ENCODE peak calls at places on chromosomes 16 and 17, in six cellular contexts. U is WTC11, K is A549, B is IMR-90, D is GM12878, H is K562. A is an unnamed sample.

GRCh38 chr17:34306466-34306865 is 12.8 kb upstream of the CCL8 start:
- DNase-seq in U (peak; percentile 51), K (peak; percentile 38), B (peak; percentile 87), D (no peak), H (peak; percentile 12), A (peak; percentile 32)

GRCh38 chr17:50175035-50175788 is 9.4 kb downstream of the SGCA start:
- DNase-seq in U (no peak), K (no peak), B (peak; percentile 56), D (no peak), H (no peak), A (no peak)

GRCh38 chr16:22098538-22099255 is 6.4 kb downstream of the VWA3A start:
- DNase-seq in U (no peak), K (peak; percentile 66), B (peak; percentile 44), D (peak; percentile 17), H (peak; percentile 67), A (peak; percentile 71)

GRCh38 chr17:66300956-66301355 is 1.5 kb upstream of the PRKCA start:
- DNase-seq in U (no peak), K (no peak), B (no peak), D (no peak), H (no peak), A (no peak)

GRCh38 chr17:39002991-39003715 is 36.0 kb upstream of the FBXO47 start:
- DNase-seq in U (no peak), K (no peak), B (no peak), D (no peak), H (peak; percentile 87), A (no peak)

GRCh38 chr16:76970087-76970744 is 220.8 kb upstream of the MON1B start:
- DNase-seq in U (no peak), K (peak; percentile 83), B (no peak), D (no peak), H (no peak), A (no peak)

GRCh38 chr17:12288007-12288406 is 267.3 kb downstream of the MAP2K4 start:
- DNase-seq in U (no peak), K (no peak), B (peak; percentile 15), D (no peak), H (no peak), A (no peak)

GRCh38 chr17:78822552-78822951 is 18.1 kb downstream of the USP36 start:
- DNase-seq in U (no peak), K (no peak), B (peak; percentile 100), D (no peak), H (no peak), A (peak; percentile 69)

GRCh38 chr17:77481476-77482374 is 341.0 kb downstream of the SEC14L1 start:
- DNase-seq in U (no peak), K (no peak), B (no peak), D (no peak), H (no peak), A (no peak)

GRCh38 chr16:81478876-81479496 is 34.4 kb downstream of the CMIP start:
- DNase-seq in U (no peak), K (no peak), B (no peak), D (peak; percentile 80), H (no peak), A (no peak)

GRCh38 chr16:56776562-56776961 is 46.6 kb downstream of the NUP93 start:
- DNase-seq in U (no peak), K (no peak), B (no peak), D (no peak), H (peak; percentile 18), A (peak; percentile 12)

GRCh38 chr17:76721463-76721862 is 4.9 kb downstream of the JMJD6 start:
- DNase-seq in U (no peak), K (no peak), B (no peak), D (no peak), H (no peak), A (no peak)

DNA sequence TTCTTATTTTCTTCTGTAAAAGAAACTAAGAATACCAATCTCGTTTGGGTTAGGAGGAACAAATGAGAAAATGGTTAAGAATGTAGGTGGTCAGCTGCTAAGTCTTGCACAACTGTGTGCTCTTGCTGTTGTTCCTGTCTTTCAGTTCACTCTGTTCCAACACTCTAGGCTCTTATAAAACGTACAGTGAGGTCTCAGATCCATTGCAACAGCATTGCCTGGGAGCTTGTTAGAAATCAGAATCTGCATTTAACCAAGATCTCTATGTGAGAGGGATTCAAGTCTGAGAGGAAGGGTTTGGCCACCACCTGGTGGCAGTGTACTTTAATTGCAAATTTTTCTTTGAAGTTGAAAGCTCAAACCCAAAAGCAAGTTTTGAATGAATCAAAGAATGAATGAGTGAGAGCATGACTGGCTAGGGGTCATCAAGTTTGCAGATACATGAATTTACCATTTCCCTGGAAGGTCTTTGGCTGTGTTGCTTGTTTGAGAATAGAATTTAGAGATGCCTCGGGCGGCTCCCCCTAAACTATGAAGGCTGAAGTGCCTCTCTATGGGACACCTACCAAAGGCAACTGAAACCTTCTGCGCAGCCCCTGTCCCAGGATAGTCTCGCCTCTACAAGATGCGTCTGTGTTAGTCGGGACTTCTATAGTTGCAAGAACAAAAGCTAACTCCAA is 2.5 kb downstream of the ALOX15B start:
- DNase-seq in U (no peak), K (peak; percentile 81), B (peak; percentile 73), D (no peak), H (peak; percentile 60), A (peak; percentile 73)
- TF ChIP-seq USF2 in U (no peak), K (no peak), B (no peak), D (no peak), H (no peak), A (no peak)

GRCh38 chr16:887846-888245 is 82.9 kb downstream of the LMF1 start:
- DNase-seq in U (no peak), K (no peak), B (no peak), D (no peak), H (no peak), A (no peak)
- TF ChIP-seq USF2 in U (no peak), K (no peak), B (no peak), D (no peak), H (no peak), A (no peak)

DNA sequence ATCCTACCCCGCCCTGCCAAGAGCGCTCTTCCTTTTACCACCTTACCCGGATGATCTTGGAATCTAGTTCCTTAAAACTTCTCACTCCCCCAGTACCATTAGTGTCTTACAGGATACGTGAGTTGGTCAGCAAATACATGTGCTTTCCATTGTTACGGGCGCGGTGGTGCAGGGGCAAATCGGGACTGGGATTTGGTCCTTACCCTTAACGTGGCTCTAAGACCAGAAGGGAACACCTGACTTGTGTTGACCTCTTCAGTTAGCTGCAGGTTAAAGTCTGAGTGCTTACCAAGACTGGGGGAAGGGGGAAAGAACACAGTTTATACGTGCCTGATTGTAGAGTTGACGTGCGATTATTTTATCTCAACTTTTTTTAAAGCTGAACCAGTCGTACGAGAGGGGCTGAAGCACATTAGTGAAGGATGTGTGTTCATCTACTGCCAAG is 536 bp downstream of the TXNDC17 start:
- DNase-seq in U (no peak), K (no peak), B (no peak), D (no peak), H (peak; percentile 37), A (no peak)
- TF ChIP-seq USF2 in U (no peak), K (no peak), B (no peak), D (no peak), H (no peak), A (no peak)

DNA sequence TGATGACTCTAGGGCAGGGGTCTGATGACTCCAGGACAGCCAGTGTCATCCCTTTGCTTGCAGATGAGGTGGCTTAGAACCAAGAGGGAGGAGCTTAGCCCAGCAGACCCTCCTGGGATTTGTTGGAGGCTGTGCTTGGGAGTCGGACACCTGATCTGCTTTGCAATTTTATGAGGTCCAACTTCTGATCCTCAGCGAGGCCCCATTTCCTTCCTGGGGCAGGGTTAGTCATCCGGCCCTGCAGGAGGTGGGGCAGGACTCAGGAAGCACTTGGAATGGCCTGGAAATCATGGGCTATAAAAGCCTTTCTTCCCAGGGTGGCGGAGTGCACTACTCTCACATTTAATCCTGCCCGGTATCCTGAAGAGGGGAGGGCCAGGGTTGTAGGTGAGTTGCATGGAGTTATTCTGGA is 168.5 kb downstream of the MSI2 start:
- DNase-seq in U (no peak), K (no peak), B (peak; percentile 30), D (no peak), H (no peak), A (no peak)
- TF ChIP-seq USF2 in U (no peak), K (no peak), B (no peak), D (no peak), H (no peak), A (no peak)

DNA sequence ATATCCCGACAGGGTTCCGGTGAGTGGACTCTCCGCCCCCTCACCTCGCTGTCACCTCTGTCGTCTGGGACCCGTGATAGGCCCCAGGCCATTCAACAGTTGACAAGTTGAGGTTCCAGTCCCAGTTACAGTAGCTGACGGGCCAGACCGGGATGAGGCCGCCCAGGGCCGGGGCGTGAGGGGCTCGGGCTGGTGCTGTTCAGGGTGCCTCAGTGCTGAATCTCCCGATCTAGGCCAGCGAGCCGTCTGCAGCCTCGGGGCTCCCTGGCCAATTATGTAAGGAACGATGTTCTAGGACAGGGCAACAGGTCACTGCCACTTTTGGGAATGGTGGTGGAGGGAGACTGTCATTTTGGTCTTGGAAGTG is 693 bp downstream of the GABARAPL2 start:
- DNase-seq in U (peak; percentile 33), K (no peak), B (no peak), D (no peak), H (peak; percentile 57), A (peak; percentile 46)
- TF ChIP-seq USF2 in U (no peak), K (no peak), B (no peak), D (no peak), H (no peak), A (no peak)

DNA sequence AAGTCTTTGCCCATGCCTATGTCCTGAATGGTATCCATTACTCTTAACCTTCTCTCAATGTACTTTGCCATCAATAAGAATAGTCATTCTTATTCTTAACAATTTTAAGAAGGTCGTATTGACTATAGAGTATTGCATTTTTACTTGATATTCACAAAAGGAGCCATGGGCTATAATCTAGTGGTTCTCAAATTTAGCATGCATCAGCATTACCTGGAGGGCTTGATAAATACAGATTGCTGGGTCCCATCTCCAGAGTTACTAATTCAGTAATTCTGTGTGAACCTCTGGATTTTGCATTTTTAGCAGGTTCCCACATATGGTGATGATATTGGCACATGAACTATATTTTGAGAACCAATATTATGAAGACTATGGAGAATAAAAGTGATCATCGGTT is 89.6 kb downstream of the ABCA8 start:
- DNase-seq in U (no peak), K (no peak), B (no peak), D (no peak), H (no peak), A (no peak)
- TF ChIP-seq USF2 in U (no peak), K (no peak), B (no peak), D (no peak), H (no peak), A (no peak)

GRCh38 chr17:43834106-43834505 is 1.2 kb upstream of the MPP3 start:
- DNase-seq in U (no peak), K (peak; percentile 26), B (peak; percentile 25), D (no peak), H (peak; percentile 13), A (no peak)
- TF ChIP-seq USF2 in U (no peak), K (no peak), B (no peak), D (no peak), H (no peak), A (no peak)

GRCh38 chr17:22570144-22570845 is 878.0 kb downstream of the KCNJ18 start:
- DNase-seq in U (no peak), K (no peak), B (no peak), D (no peak), H (no peak), A (no peak)
- TF ChIP-seq USF2 in U (no peak), K (no peak), B (no peak), D (no peak), H (no peak), A (no peak)

GRCh38 chr17:82170412-82170961 is 42.2 kb downstream of the CCDC57 start:
- DNase-seq in U (no peak), K (no peak), B (no peak), D (no peak), H (peak; percentile 72), A (no peak)
- TF ChIP-seq USF2 in U (no peak), K (no peak), B (no peak), D (no peak), H (peak; percentile 73), A (no peak)